ENCODE peak calls at places on chromosomes 4 and X, in seven cellular contexts. One of them, this sample, is unnamed.

GRCh38 chrX:153816821-153817220 is 13.5 kb downstream of the PDZD4 start:
- DNase-seq in T1000: no peak
- DNase-seq in DMS79: no peak
- DNase-seq in fibroblast of gingiva: no peak
- DNase-seq in ACHN: no peak
- DNase-seq in activated naive CD4-positive, alpha-beta T cell treated with anti-CD3 and anti-CD28 coated beads for 36 hours: peak
- DNase-seq in COR-L47: no peak
- DNase-seq in this sample: no peak

GRCh38 chrX:27039332-27039731 is 423.8 kb downstream of the PPP4R3C start:
- DNase-seq in T1000: no peak
- DNase-seq in DMS79: no peak
- DNase-seq in fibroblast of gingiva: no peak
- DNase-seq in ACHN: no peak
- DNase-seq in activated naive CD4-positive, alpha-beta T cell treated with anti-CD3 and anti-CD28 coated beads for 36 hours: no peak
- DNase-seq in COR-L47: no peak
- DNase-seq in this sample: no peak

GRCh38 chrX:23799469-23800065 is 16.6 kb downstream of the SAT1 start:
- DNase-seq in T1000: no peak
- DNase-seq in DMS79: no peak
- DNase-seq in fibroblast of gingiva: peak
- DNase-seq in ACHN: no peak
- DNase-seq in activated naive CD4-positive, alpha-beta T cell treated with anti-CD3 and anti-CD28 coated beads for 36 hours: no peak
- DNase-seq in COR-L47: no peak
- DNase-seq in this sample: no peak

GRCh38 chr4:168917150-168917779 is 92.8 kb downstream of the CBR4 start:
- DNase-seq in T1000: no peak
- DNase-seq in DMS79: no peak
- DNase-seq in fibroblast of gingiva: peak
- DNase-seq in ACHN: peak
- DNase-seq in activated naive CD4-positive, alpha-beta T cell treated with anti-CD3 and anti-CD28 coated beads for 36 hours: no peak
- DNase-seq in COR-L47: peak
- DNase-seq in this sample: no peak

GRCh38 chrX:42946544-42947223 is 168.7 kb upstream of the PPP1R2C start:
- DNase-seq in T1000: no peak
- DNase-seq in DMS79: no peak
- DNase-seq in fibroblast of gingiva: no peak
- DNase-seq in ACHN: no peak
- DNase-seq in activated naive CD4-positive, alpha-beta T cell treated with anti-CD3 and anti-CD28 coated beads for 36 hours: no peak
- DNase-seq in COR-L47: no peak
- DNase-seq in this sample: no peak

GRCh38 chr4:123777297-123777859 is 380.8 kb downstream of the SPRY1 start:
- DNase-seq in T1000: no peak
- DNase-seq in DMS79: no peak
- DNase-seq in fibroblast of gingiva: peak
- DNase-seq in ACHN: no peak
- DNase-seq in activated naive CD4-positive, alpha-beta T cell treated with anti-CD3 and anti-CD28 coated beads for 36 hours: no peak
- DNase-seq in COR-L47: no peak
- DNase-seq in this sample: no peak

GRCh38 chr4:173332021-173332487 is 2.1 kb downstream of the HMGB2 start:
- DNase-seq in T1000: no peak
- DNase-seq in DMS79: no peak
- DNase-seq in fibroblast of gingiva: peak
- DNase-seq in ACHN: no peak
- DNase-seq in activated naive CD4-positive, alpha-beta T cell treated with anti-CD3 and anti-CD28 coated beads for 36 hours: no peak
- DNase-seq in COR-L47: no peak
- DNase-seq in this sample: no peak

GRCh38 chrX:16617382-16617781 is 32.6 kb upstream of the S100G start:
- DNase-seq in T1000: no peak
- DNase-seq in DMS79: no peak
- DNase-seq in fibroblast of gingiva: no peak
- DNase-seq in ACHN: no peak
- DNase-seq in activated naive CD4-positive, alpha-beta T cell treated with anti-CD3 and anti-CD28 coated beads for 36 hours: no peak
- DNase-seq in COR-L47: no peak
- DNase-seq in this sample: no peak

GRCh38 chr4:37914539-37914938 is 23.7 kb downstream of the TBC1D1 start:
- DNase-seq in T1000: no peak
- DNase-seq in DMS79: no peak
- DNase-seq in fibroblast of gingiva: no peak
- DNase-seq in ACHN: no peak
- DNase-seq in activated naive CD4-positive, alpha-beta T cell treated with anti-CD3 and anti-CD28 coated beads for 36 hours: no peak
- DNase-seq in COR-L47: no peak
- DNase-seq in this sample: no peak

GRCh38 chr4:58732973-58733372 is 1622.8 kb upstream of the IGFBP7 start:
- DNase-seq in T1000: no peak
- DNase-seq in DMS79: no peak
- DNase-seq in fibroblast of gingiva: no peak
- DNase-seq in ACHN: peak
- DNase-seq in activated naive CD4-positive, alpha-beta T cell treated with anti-CD3 and anti-CD28 coated beads for 36 hours: no peak
- DNase-seq in COR-L47: no peak
- DNase-seq in this sample: no peak